ENCODE peak calls at places on chromosome 11, in six cellular contexts. C, N, R, J, W and D are unnamed samples.

GRCh38 chr11:61555978-61556377 is 24.9 kb downstream of the SYT7 start:
- DNase-seq in C (no peak), N (no peak), R (no peak), J (no peak), W (no peak), D (no peak)

GRCh38 chr11:72591785-72592490 is 82.3 kb downstream of the PDE2A start:
- DNase-seq in C (no peak), N (peak; percentile 83), R (no peak), J (peak; percentile 66), W (no peak), D (no peak)

GRCh38 chr11:69656536-69657455 is 15.8 kb downstream of the CCND1 start:
- DNase-seq in C (no peak), N (no peak), R (no peak), J (peak; percentile 71), W (no peak), D (no peak)

GRCh38 chr11:75160328-75160757 is 9.4 kb downstream of the SLCO2B1 start:
- DNase-seq in C (no peak), N (no peak), R (no peak), J (peak; percentile 53), W (no peak), D (no peak)

GRCh38 chr11:30984827-30985226 is 384.7 kb downstream of the DCDC1 start:
- DNase-seq in C (no peak), N (no peak), R (no peak), J (no peak), W (no peak), D (no peak)

GRCh38 chr11:22165799-22166548 is 26.9 kb upstream of the ANO5 start:
- DNase-seq in C (no peak), N (no peak), R (no peak), J (no peak), W (no peak), D (no peak)

GRCh38 chr11:13287026-13287425 is 9.4 kb downstream of the BMAL1 start:
- DNase-seq in C (no peak), N (no peak), R (no peak), J (no peak), W (no peak), D (no peak)

GRCh38 chr11:58318532-58318931 is 40.3 kb downstream of the OR5B17 start:
- DNase-seq in C (no peak), N (no peak), R (no peak), J (no peak), W (no peak), D (no peak)

GRCh38 chr11:12060385-12060980 is 49.9 kb upstream of the MICAL2 start:
- DNase-seq in C (no peak), N (no peak), R (no peak), J (no peak), W (no peak), D (no peak)

GRCh38 chr11:96465537-96465936 is 75.7 kb downstream of the JRKL start:
- DNase-seq in C (no peak), N (no peak), R (peak; percentile 24), J (no peak), W (no peak), D (no peak)

GRCh38 chr11:44894217-44894617 is 56.5 kb downstream of the TP53I11 start:
- DNase-seq in C (no peak), N (peak; percentile 57), R (peak; percentile 70), J (peak; percentile 93), W (peak; percentile 50), D (no peak)

GRCh38 chr11:33859306-33859705 is 32.6 kb downstream of the LMO2 start:
- DNase-seq in C (no peak), N (no peak), R (no peak), J (no peak), W (no peak), D (no peak)

GRCh38 chr11:46369458-46370152 is 11.9 kb upstream of the MDK start:
- DNase-seq in C (no peak), N (peak; percentile 55), R (no peak), J (peak; percentile 96), W (peak; percentile 67), D (peak; percentile 52)

GRCh38 chr11:102151784-102152525 is 41.7 kb downstream of the YAP1 start:
- DNase-seq in C (no peak), N (no peak), R (no peak), J (no peak), W (no peak), D (no peak)

GRCh38 chr11:927871-928270 is 2.2 kb downstream of the AP2A2 start:
- DNase-seq in C (no peak), N (no peak), R (no peak), J (no peak), W (no peak), D (no peak)

GRCh38 chr11:62889484-62890437 is 9.1 kb downstream of the SLC3A2 start:
- DNase-seq in C (no peak), N (no peak), R (no peak), J (no peak), W (no peak), D (no peak)

GRCh38 chr11:18312663-18313420 is 9.1 kb downstream of the HPS5 start:
- DNase-seq in C (no peak), N (no peak), R (no peak), J (no peak), W (no peak), D (no peak)

GRCh38 chr11:35541621-35542375 is 16.4 kb upstream of the PAMR1 start:
- DNase-seq in C (no peak), N (no peak), R (peak; percentile 29), J (no peak), W (no peak), D (no peak)

GRCh38 chr11:83724704-83725114 is 438.5 kb upstream of the CCDC90B start:
- DNase-seq in C (no peak), N (no peak), R (no peak), J (peak; percentile 89), W (peak; percentile 78), D (peak; percentile 36)

GRCh38 chr11:47986742-47987141 is 6.4 kb downstream of the PTPRJ start:
- DNase-seq in C (no peak), N (no peak), R (no peak), J (no peak), W (no peak), D (no peak)

GRCh38 chr11:72251614-72252013 is 7.6 kb upstream of the PHOX2A start:
- DNase-seq in C (no peak), N (no peak), R (no peak), J (no peak), W (no peak), D (no peak)

GRCh38 chr11:125110506-125110905 is 920 bp downstream of the TMEM218 start:
- DNase-seq in C (no peak), N (peak; percentile 16), R (no peak), J (no peak), W (no peak), D (no peak)
- H3K4me3 ChIP-seq in C (peak overlapping the region; percentile 90), N (peak overlapping the region; percentile 89), R (peak overlapping the region; percentile 83), J (peak overlapping the region; percentile 74), W (peak overlapping the region; percentile 89), D (no peak overlapping the region)

GRCh38 chr11:3878036-3878584 is 22.6 kb downstream of the STIM1 start:
- DNase-seq in C (no peak), N (no peak), R (no peak), J (no peak), W (no peak), D (no peak)

GRCh38 chr11:3879967-3880542 is 24.6 kb downstream of the STIM1 start:
- DNase-seq in C (no peak), N (no peak), R (no peak), J (no peak), W (peak; percentile 51), D (no peak)

GRCh38 chr11:3882671-3883070 is 27.2 kb downstream of the STIM1 start:
- DNase-seq in C (no peak), N (no peak), R (no peak), J (no peak), W (no peak), D (no peak)

GRCh38 chr11:3879216-3879966 is 23.9 kb downstream of the STIM1 start:
- DNase-seq in C (no peak), N (no peak), R (no peak), J (no peak), W (no peak), D (no peak)

DNA sequence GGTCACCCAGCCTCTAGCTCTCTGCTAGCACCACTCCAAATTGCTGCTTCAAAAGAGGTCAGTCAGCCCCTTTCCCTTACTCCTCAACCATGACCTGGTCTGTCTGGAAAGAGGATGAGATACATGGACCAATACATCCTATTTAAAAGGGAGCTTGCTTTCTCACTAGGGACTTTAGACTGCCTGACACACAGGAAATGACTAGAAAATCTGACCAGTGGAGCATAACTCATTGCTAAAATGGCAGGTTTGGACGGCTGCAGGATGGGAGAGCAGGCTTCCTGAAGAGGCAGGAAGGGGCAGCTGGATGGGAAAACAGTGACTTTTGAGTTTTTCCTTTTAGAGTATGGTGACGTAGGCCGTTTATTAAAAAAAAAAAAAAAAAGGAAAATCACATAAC is 25.3 kb downstream of the STIM1 start:
- DNase-seq in C (no peak), N (peak; percentile 69), R (no peak), J (peak; percentile 34), W (no peak), D (no peak)
- H3K4me1 ChIP-seq in C (peaks cover 27% of the 10 kb centered on the region), N (peaks cover 55% of the 10 kb centered on the region), R (peaks cover 26% of the 10 kb centered on the region), J (peaks cover 9% of the 10 kb centered on the region), W (peaks cover 46% of the 10 kb centered on the region), D (peaks cover 13% of the 10 kb centered on the region)

GRCh38 chr11:118144869-118145268 is 7.8 kb downstream of the SCN4B start:
- DNase-seq in C (no peak), N (no peak), R (no peak), J (no peak), W (no peak), D (no peak)
- H3K4me3 ChIP-seq in C (peak overlapping the region; percentile 60), N (no peak overlapping the region), R (peak overlapping the region; percentile 66), J (peak overlapping the region; percentile 66), W (peak overlapping the region; percentile 71), D (no peak overlapping the region)

GRCh38 chr11:68010058-68011041 is at the start of gene ALDH3B1:
- DNase-seq in C (peak; percentile 38), N (peak; percentile 49), R (peak; percentile 90), J (no peak), W (peak; percentile 95), D (peak; percentile 97)

GRCh38 chr11:68008381-68009337 is 1.5 kb upstream of the ALDH3B1 start:
- DNase-seq in C (no peak), N (peak; percentile 65), R (no peak), J (no peak), W (peak; percentile 81), D (peak; percentile 69)

GRCh38 chr11:68006606-68007166 is 2.8 kb upstream of the UNC93B1 start:
- DNase-seq in C (no peak), N (no peak), R (no peak), J (no peak), W (no peak), D (no peak)

GRCh38 chr11:68009391-68010000 is 631 bp upstream of the ALDH3B1 start:
- DNase-seq in C (no peak), N (peak; percentile 68), R (no peak), J (no peak), W (no peak), D (no peak)

GRCh38 chr11:68007498-68008380 is 2.4 kb upstream of the ALDH3B1 start:
- DNase-seq in C (no peak), N (no peak), R (no peak), J (no peak), W (no peak), D (no peak)
- H3K4me1 ChIP-seq in C (peaks cover 32% of the 10 kb centered on the region), N (peaks cover 55% of the 10 kb centered on the region), R (peaks cover 48% of the 10 kb centered on the region), J (peaks cover 6% of the 10 kb centered on the region), W (peaks cover 49% of the 10 kb centered on the region), D (peaks cover 12% of the 10 kb centered on the region)

DNA sequence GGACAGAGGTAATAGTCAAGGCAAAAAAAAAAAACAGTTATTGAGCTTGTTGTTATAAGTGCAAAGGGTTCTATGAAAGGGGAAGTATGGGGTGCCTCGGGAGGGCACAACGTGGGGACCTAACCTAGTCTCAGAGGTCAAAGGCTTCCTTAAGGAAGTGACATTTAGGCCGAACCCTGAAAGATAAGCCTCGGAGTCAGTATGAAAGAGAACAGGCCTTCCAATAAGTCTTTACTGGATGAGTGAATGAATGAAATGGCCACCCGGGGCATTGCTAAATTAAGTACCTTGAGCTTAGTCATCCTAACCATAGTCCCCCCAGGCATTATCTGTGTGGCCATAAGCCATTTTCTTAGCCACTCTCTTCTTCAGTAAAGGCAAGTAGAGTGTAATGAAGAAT is 19.7 kb downstream of the FLI1 start:
- DNase-seq in C (no peak), N (no peak), R (no peak), J (no peak), W (no peak), D (no peak)
- H3K4me3 ChIP-seq in C (no peak overlapping the region), N (no peak overlapping the region), R (no peak overlapping the region), J (no peak overlapping the region), W (no peak overlapping the region), D (no peak overlapping the region)